ENCODE peak calls at places on chromosomes 11 and 22, in six cellular contexts. One of them, this sample, is unnamed.
A peak's percentile ranks its signal among the peaks of the same experiment; 100 is the strongest.

GRCh38 chr22:26450453-26451185 is 21.6 kb downstream of the ASPHD2 start:
- DNase-seq in IMR-90: no peak
- DNase-seq in K562: no peak
- DNase-seq in heart left ventricle: no peak
- DNase-seq in stomach: no peak
- DNase-seq in testis: no peak
- DNase-seq in this sample: no peak

GRCh38 chr11:1825039-1825740 is 9.6 kb upstream of the SYT8 start:
- DNase-seq in IMR-90: no peak
- DNase-seq in K562: peak; percentile 84
- DNase-seq in heart left ventricle: no peak
- DNase-seq in stomach: peak; percentile 70
- DNase-seq in testis: peak; percentile 52
- DNase-seq in this sample: no peak

GRCh38 chr22:30127749-30128166 is 47.5 kb downstream of the HORMAD2 start:
- DNase-seq in IMR-90: peak; percentile 89
- DNase-seq in K562: no peak
- DNase-seq in heart left ventricle: no peak
- DNase-seq in stomach: no peak
- DNase-seq in testis: no peak
- DNase-seq in this sample: no peak

GRCh38 chr22:40855960-40856512 is 403 bp downstream of the ST13 start:
- DNase-seq in IMR-90: peak; percentile 18
- DNase-seq in K562: peak; percentile 37
- DNase-seq in heart left ventricle: no peak
- DNase-seq in stomach: peak; percentile 28
- DNase-seq in testis: no peak
- DNase-seq in this sample: peak; percentile 45

GRCh38 chr11:102920118-102920684 is 35.3 kb downstream of the MMP13 start:
- DNase-seq in IMR-90: no peak
- DNase-seq in K562: no peak
- DNase-seq in heart left ventricle: no peak
- DNase-seq in stomach: no peak
- DNase-seq in testis: no peak
- DNase-seq in this sample: no peak

GRCh38 chr22:20552450-20552894 is 45.1 kb downstream of the MED15 start:
- DNase-seq in IMR-90: peak; percentile 42
- DNase-seq in K562: no peak
- DNase-seq in heart left ventricle: peak; percentile 91
- DNase-seq in stomach: peak; percentile 52
- DNase-seq in testis: peak; percentile 83
- DNase-seq in this sample: peak; percentile 93

GRCh38 chr11:60251485-60252207 is 8.7 kb upstream of the MS4A4E start:
- DNase-seq in IMR-90: no peak
- DNase-seq in K562: peak; percentile 76
- DNase-seq in heart left ventricle: no peak
- DNase-seq in stomach: no peak
- DNase-seq in testis: peak; percentile 42
- DNase-seq in this sample: peak; percentile 52

GRCh38 chr11:122071680-122072321 is 44.2 kb downstream of the BLID start:
- DNase-seq in IMR-90: no peak
- DNase-seq in K562: no peak
- DNase-seq in heart left ventricle: no peak
- DNase-seq in stomach: no peak
- DNase-seq in testis: no peak
- DNase-seq in this sample: no peak

GRCh38 chr22:22720201-22720723 is 75.8 kb downstream of the GGTLC2 start:
- DNase-seq in IMR-90: peak; percentile 34
- DNase-seq in K562: peak; percentile 93
- DNase-seq in heart left ventricle: no peak
- DNase-seq in stomach: no peak
- DNase-seq in testis: peak; percentile 51
- DNase-seq in this sample: no peak

GRCh38 chr22:36055376-36056310 is 27.0 kb upstream of the RBFOX2 start:
- DNase-seq in IMR-90: peak; percentile 42
- DNase-seq in K562: no peak
- DNase-seq in heart left ventricle: peak; percentile 41
- DNase-seq in stomach: no peak
- DNase-seq in testis: no peak
- DNase-seq in this sample: no peak

GRCh38 chr11:125679397-125679796 is 1.2 kb downstream of the ACRV1 start:
- DNase-seq in IMR-90: peak; percentile 13
- DNase-seq in K562: no peak
- DNase-seq in heart left ventricle: no peak
- DNase-seq in stomach: no peak
- DNase-seq in testis: no peak
- DNase-seq in this sample: no peak

GRCh38 chr11:108872781-108873291 is 208.0 kb downstream of the DDX10 start:
- DNase-seq in IMR-90: peak; percentile 15
- DNase-seq in K562: no peak
- DNase-seq in heart left ventricle: no peak
- DNase-seq in stomach: no peak
- DNase-seq in testis: no peak
- DNase-seq in this sample: no peak

GRCh38 chr11:119187123-119187892 is 2.0 kb downstream of the NHERF4 start:
- DNase-seq in IMR-90: no peak
- DNase-seq in K562: no peak
- DNase-seq in heart left ventricle: no peak
- DNase-seq in stomach: no peak
- DNase-seq in testis: no peak
- DNase-seq in this sample: no peak

GRCh38 chr22:44746836-44747519 is 5.4 kb upstream of the ARHGAP8 start:
- DNase-seq in IMR-90: peak; percentile 69
- DNase-seq in K562: no peak
- DNase-seq in heart left ventricle: no peak
- DNase-seq in stomach: peak; percentile 47
- DNase-seq in testis: no peak
- DNase-seq in this sample: peak; percentile 65

GRCh38 chr22:44748524-44748923 is 3.9 kb upstream of the ARHGAP8 start:
- DNase-seq in IMR-90: no peak
- DNase-seq in K562: no peak
- DNase-seq in heart left ventricle: no peak
- DNase-seq in stomach: no peak
- DNase-seq in testis: no peak
- DNase-seq in this sample: no peak

GRCh38 chr22:44743247-44743646 is 9.1 kb upstream of the ARHGAP8 start:
- DNase-seq in IMR-90: no peak
- DNase-seq in K562: no peak
- DNase-seq in heart left ventricle: no peak
- DNase-seq in stomach: no peak
- DNase-seq in testis: no peak
- DNase-seq in this sample: no peak

GRCh38 chr22:44743804-44744211 is 8.6 kb upstream of the ARHGAP8 start:
- DNase-seq in IMR-90: peak; percentile 80
- DNase-seq in K562: no peak
- DNase-seq in heart left ventricle: no peak
- DNase-seq in stomach: no peak
- DNase-seq in testis: no peak
- DNase-seq in this sample: no peak

DNA sequence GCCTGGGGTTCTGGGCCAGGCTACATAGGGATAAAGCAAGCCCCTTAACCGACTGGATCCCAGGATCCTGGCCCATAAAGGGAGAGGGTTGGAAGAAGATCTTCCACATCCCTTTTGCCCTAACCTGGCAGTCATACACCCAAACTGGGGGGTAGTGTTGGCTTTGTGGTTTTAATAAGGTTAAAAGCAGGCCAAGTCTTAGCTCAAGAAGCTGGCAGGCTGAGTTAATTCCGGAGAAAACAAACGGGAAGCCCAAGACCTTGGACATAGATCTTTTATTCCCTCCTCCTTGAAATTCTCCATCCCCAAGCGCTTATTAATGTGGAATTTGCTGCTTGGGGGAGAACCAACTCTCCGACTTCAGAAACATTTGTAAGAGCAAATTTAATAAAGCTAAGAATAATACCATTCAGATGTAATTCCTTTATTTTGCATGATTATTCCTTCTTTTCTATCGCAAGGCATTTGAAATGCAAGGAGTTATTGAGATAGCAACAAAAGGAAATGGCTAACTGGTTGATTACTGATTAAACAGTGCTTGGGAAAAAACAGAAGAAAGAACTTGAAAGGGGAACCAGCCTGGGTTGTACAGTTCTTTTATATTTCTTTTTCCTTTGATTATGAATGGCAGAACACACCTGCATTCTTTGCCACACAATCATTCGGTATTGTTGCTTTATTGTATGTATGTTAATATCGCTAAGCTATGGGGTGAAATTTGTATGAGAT is 6.2 kb upstream of the ARHGAP8 start:
- DNase-seq in IMR-90: no peak
- DNase-seq in K562: no peak
- DNase-seq in heart left ventricle: no peak
- DNase-seq in stomach: no peak
- DNase-seq in testis: no peak
- DNase-seq in this sample: no peak
- TF ChIP-seq POLR2A in IMR-90: no peak
- TF ChIP-seq POLR2A in K562: no peak
- TF ChIP-seq POLR2A in heart left ventricle: no peak
- TF ChIP-seq POLR2A in stomach: no peak
- TF ChIP-seq POLR2A in testis: no peak
- TF ChIP-seq POLR2A in this sample: no peak

GRCh38 chr22:49186293-49186692 is 641.4 kb downstream of the BRD1 start:
- DNase-seq in IMR-90: no peak
- DNase-seq in K562: no peak
- DNase-seq in heart left ventricle: no peak
- DNase-seq in stomach: no peak
- DNase-seq in testis: no peak
- DNase-seq in this sample: no peak

GRCh38 chr22:49189871-49190270 is 637.8 kb downstream of the BRD1 start:
- DNase-seq in IMR-90: no peak
- DNase-seq in K562: no peak
- DNase-seq in heart left ventricle: no peak
- DNase-seq in stomach: no peak
- DNase-seq in testis: no peak
- DNase-seq in this sample: no peak

GRCh38 chr22:49188591-49188990 is 639.1 kb downstream of the BRD1 start:
- DNase-seq in IMR-90: no peak
- DNase-seq in K562: no peak
- DNase-seq in heart left ventricle: no peak
- DNase-seq in stomach: no peak
- DNase-seq in testis: no peak
- DNase-seq in this sample: no peak

GRCh38 chr22:49186756-49187155 is 640.9 kb downstream of the BRD1 start:
- DNase-seq in IMR-90: no peak
- DNase-seq in K562: no peak
- DNase-seq in heart left ventricle: no peak
- DNase-seq in stomach: no peak
- DNase-seq in testis: no peak
- DNase-seq in this sample: no peak

DNA sequence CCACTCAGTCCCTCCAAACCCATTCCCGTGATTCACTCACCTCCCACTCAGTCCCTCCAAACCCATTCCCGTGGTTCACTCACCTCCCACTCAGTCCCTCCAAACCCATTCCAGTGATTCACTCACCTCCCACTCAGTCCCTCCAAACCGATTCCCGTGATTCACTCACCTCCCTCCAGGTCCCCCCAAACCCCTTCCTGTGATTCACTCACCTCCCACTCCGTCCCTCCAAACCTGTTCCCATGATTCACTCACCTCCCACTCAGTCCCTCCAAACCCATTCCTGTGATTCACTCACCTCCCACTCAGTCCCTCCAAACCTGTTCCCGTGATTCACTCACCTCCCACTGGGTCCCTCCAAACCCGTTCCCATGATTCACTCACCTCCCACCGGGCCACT is 639.6 kb downstream of the BRD1 start:
- DNase-seq in IMR-90: no peak
- DNase-seq in K562: no peak
- DNase-seq in heart left ventricle: no peak
- DNase-seq in stomach: no peak
- DNase-seq in testis: no peak
- DNase-seq in this sample: no peak
- TF ChIP-seq POLR2A in IMR-90: no peak
- TF ChIP-seq POLR2A in K562: no peak
- TF ChIP-seq POLR2A in heart left ventricle: no peak
- TF ChIP-seq POLR2A in stomach: no peak
- TF ChIP-seq POLR2A in testis: no peak
- TF ChIP-seq POLR2A in this sample: no peak

GRCh38 chr11:113773416-113774173 is at the start of gene ZW10:
- DNase-seq in IMR-90: peak; percentile 96
- DNase-seq in K562: peak; percentile 97
- DNase-seq in heart left ventricle: peak; percentile 98
- DNase-seq in stomach: peak; percentile 99
- DNase-seq in testis: peak; percentile 97
- DNase-seq in this sample: peak; percentile 97
- TF ChIP-seq POLR2A in IMR-90: peak; percentile 61
- TF ChIP-seq POLR2A in K562: peak; percentile 86
- TF ChIP-seq POLR2A in heart left ventricle: peak; percentile 53
- TF ChIP-seq POLR2A in stomach: no peak
- TF ChIP-seq POLR2A in testis: no peak
- TF ChIP-seq POLR2A in this sample: peak; percentile 65

GRCh38 chr11:69642549-69642912 is 1.6 kb downstream of the CCND1 start:
- DNase-seq in IMR-90: no peak
- DNase-seq in K562: peak; percentile 14
- DNase-seq in heart left ventricle: no peak
- DNase-seq in stomach: peak; percentile 52
- DNase-seq in testis: no peak
- DNase-seq in this sample: peak; percentile 68

GRCh38 chr11:69640995-69641581 is at the start of gene CCND1:
- DNase-seq in IMR-90: peak; percentile 94
- DNase-seq in K562: peak; percentile 76
- DNase-seq in heart left ventricle: peak; percentile 81
- DNase-seq in stomach: peak; percentile 75
- DNase-seq in testis: peak; percentile 66
- DNase-seq in this sample: peak; percentile 80

GRCh38 chr11:69642913-69643632 is 2.1 kb downstream of the CCND1 start:
- DNase-seq in IMR-90: peak; percentile 74
- DNase-seq in K562: peak; percentile 88
- DNase-seq in heart left ventricle: peak; percentile 82
- DNase-seq in stomach: peak; percentile 85
- DNase-seq in testis: peak; percentile 81
- DNase-seq in this sample: peak; percentile 83

GRCh38 chr11:69640260-69640994 is 529 bp upstream of the CCND1 start:
- DNase-seq in IMR-90: no peak
- DNase-seq in K562: no peak
- DNase-seq in heart left ventricle: peak; percentile 51
- DNase-seq in stomach: peak; percentile 57
- DNase-seq in testis: no peak
- DNase-seq in this sample: peak; percentile 62

DNA sequence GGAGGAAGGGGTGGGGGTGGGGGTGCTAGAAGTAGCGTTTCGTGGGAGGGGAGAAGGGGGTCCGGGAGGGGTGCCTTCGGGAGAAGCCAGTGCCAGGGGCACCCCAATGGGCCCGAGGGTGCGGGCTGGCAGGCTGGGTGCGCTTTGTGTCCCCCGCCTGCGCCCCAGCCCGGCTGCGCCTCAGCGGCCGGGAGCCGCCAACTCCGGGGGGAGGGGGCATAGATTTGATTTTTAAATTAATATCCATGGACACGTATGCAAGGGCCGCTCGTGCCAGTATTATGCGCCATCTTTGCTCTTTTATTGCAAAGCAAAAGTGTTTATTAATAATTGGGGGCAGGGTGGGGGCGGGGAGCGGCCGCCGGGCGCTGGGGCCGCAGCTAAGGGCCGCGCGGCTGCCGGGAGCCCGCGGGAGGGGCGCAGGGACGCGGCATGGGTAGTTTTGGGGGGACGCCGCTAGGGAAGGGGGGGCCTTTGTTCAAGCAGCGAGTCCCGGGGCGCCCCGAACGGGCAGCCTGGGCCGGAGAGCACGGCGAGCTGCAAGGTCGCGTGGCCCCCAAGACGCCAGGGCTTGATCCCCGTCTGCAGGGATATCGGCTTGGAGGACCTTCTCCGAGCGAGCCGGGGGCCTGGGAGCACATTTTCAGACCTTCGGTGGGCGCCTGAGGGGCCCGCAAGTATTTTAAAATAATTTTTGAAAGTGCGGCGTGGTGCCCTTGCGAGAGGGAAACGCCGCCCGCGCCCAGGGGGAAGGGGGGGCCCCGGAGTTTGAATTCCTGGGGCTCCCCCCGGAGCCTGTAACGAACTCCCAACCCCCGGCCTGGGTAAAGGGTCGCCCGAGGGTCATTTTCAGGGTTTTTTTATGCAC is 959 bp downstream of the CCND1 start:
- DNase-seq in IMR-90: no peak
- DNase-seq in K562: no peak
- DNase-seq in heart left ventricle: no peak
- DNase-seq in stomach: no peak
- DNase-seq in testis: no peak
- DNase-seq in this sample: peak; percentile 56
- TF ChIP-seq POLR2A in IMR-90: peak; percentile 20
- TF ChIP-seq POLR2A in K562: no peak
- TF ChIP-seq POLR2A in heart left ventricle: no peak
- TF ChIP-seq POLR2A in stomach: no peak
- TF ChIP-seq POLR2A in testis: no peak
- TF ChIP-seq POLR2A in this sample: no peak